ENCODE peak calls at places on chromosomes 12 and 14, in seven cellular contexts. H is trophoblast cell; S is A549; J is neuronal stem cell; Y is right cardiac atrium; Z is CD4-positive, alpha-beta memory T cell; B is lower lobe of right lung. P is an unnamed sample.

GRCh38 chr12:57110189-57111045 is 745 bp downstream of the STAT6 start:
- DNase-seq in H (peak; percentile 36), S (peak; percentile 64), J (no peak), Y (peak; percentile 73), Z (peak; percentile 66), B (peak; percentile 84), P (no peak)

GRCh38 chr14:61500046-61500445 is 178.7 kb downstream of the PRKCH start:
- DNase-seq in H (no peak), S (no peak), J (no peak), Y (no peak), Z (no peak), B (no peak), P (no peak)

GRCh38 chr12:52618866-52619265 is 507 bp upstream of the KRT73 start:
- DNase-seq in H (no peak), S (no peak), J (no peak), Y (no peak), Z (no peak), B (no peak), P (no peak)

GRCh38 chr12:2244013-2244861 is 191.4 kb downstream of the CACNA1C start:
- DNase-seq in H (peak; percentile 79), S (no peak), J (peak; percentile 62), Y (no peak), Z (no peak), B (no peak), P (no peak)

GRCh38 chr12:50922820-50923219 is 29.5 kb upstream of the HIGD1C start:
- DNase-seq in H (no peak), S (no peak), J (no peak), Y (no peak), Z (no peak), B (no peak), P (no peak)

GRCh38 chr12:132161796-132162507 is 17.7 kb downstream of the NOC4L start:
- DNase-seq in H (no peak), S (no peak), J (no peak), Y (peak; percentile 6), Z (no peak), B (no peak), P (no peak)

GRCh38 chr12:98883231-98883630 is 238.1 kb downstream of the APAF1 start:
- DNase-seq in H (no peak), S (no peak), J (no peak), Y (no peak), Z (no peak), B (no peak), P (no peak)

GRCh38 chr14:96574633-96575191 is 72.5 kb downstream of the PAPOLA start:
- DNase-seq in H (no peak), S (no peak), J (no peak), Y (peak; percentile 35), Z (no peak), B (no peak), P (peak; percentile 64)

GRCh38 chr14:67725171-67725570 is 23.5 kb downstream of the RDH12 start:
- DNase-seq in H (no peak), S (no peak), J (no peak), Y (no peak), Z (no peak), B (no peak), P (no peak)

GRCh38 chr12:119061208-119061796 is 80.0 kb downstream of the SRRM4 start:
- DNase-seq in H (peak; percentile 29), S (no peak), J (peak; percentile 80), Y (peak; percentile 66), Z (no peak), B (peak; percentile 69), P (peak; percentile 3)

GRCh38 chr12:79557690-79558315 is 133.0 kb downstream of the PAWR start:
- DNase-seq in H (no peak), S (no peak), J (no peak), Y (no peak), Z (no peak), B (no peak), P (no peak)

GRCh38 chr12:69428351-69429048 is 41.7 kb upstream of the FRS2 start:
- DNase-seq in H (peak; percentile 88), S (no peak), J (no peak), Y (no peak), Z (no peak), B (no peak), P (no peak)

GRCh38 chr14:81831128-81831815 is 297.6 kb upstream of the SEL1L start:
- DNase-seq in H (no peak), S (no peak), J (no peak), Y (peak; percentile 73), Z (no peak), B (no peak), P (peak; percentile 10)

GRCh38 chr14:73492661-73493060 is 1.9 kb downstream of the RIOX1 start:
- DNase-seq in H (no peak), S (no peak), J (no peak), Y (no peak), Z (no peak), B (no peak), P (no peak)

GRCh38 chr12:29389295-29389919 is 8.4 kb upstream of the ERGIC2 start:
- DNase-seq in H (no peak), S (no peak), J (no peak), Y (no peak), Z (peak; percentile 18), B (no peak), P (no peak)

GRCh38 chr12:120199595-120200306 is 1.2 kb downstream of the RPLP0 start:
- DNase-seq in H (peak; percentile 51), S (no peak), J (no peak), Y (peak; percentile 44), Z (no peak), B (no peak), P (peak; percentile 44)

GRCh38 chr14:95876769-95877490 is at the start of gene TUNAR:
- DNase-seq in H (no peak), S (no peak), J (peak; percentile 32), Y (no peak), Z (no peak), B (no peak), P (no peak)

GRCh38 chr12:108701779-108702435 is 29.4 kb downstream of the CORO1C start:
- DNase-seq in H (peak; percentile 79), S (no peak), J (no peak), Y (no peak), Z (no peak), B (no peak), P (peak; percentile 43)

GRCh38 chr12:127191124-127191523 is 1075.8 kb upstream of the TMEM132C start:
- DNase-seq in H (no peak), S (no peak), J (no peak), Y (no peak), Z (no peak), B (no peak), P (peak; percentile 53)

GRCh38 chr12:89247541-89247942 is 104.8 kb downstream of the DUSP6 start:
- DNase-seq in H (no peak), S (no peak), J (no peak), Y (no peak), Z (no peak), B (no peak), P (no peak)

GRCh38 chr12:47705571-47706425 is at the start of gene RPAP3:
- DNase-seq in H (peak; percentile 99), S (peak; percentile 81), J (peak; percentile 84), Y (peak; percentile 98), Z (peak; percentile 94), B (peak; percentile 99), P (peak; percentile 78)

GRCh38 chr14:22841769-22842168 is 5.4 kb downstream of the MMP14 start:
- DNase-seq in H (no peak), S (no peak), J (no peak), Y (no peak), Z (no peak), B (peak; percentile 15), P (no peak)

GRCh38 chr12:104738841-104739642 is 219.0 kb downstream of the SLC41A2 start:
- DNase-seq in H (no peak), S (no peak), J (no peak), Y (no peak), Z (no peak), B (no peak), P (peak; percentile 6)

GRCh38 chr14:23115492-23115850 is 3.6 kb downstream of the CEBPE start:
- DNase-seq in H (no peak), S (no peak), J (no peak), Y (no peak), Z (no peak), B (no peak), P (peak; percentile 40)

GRCh38 chr12:129911437-129912049 is 7.7 kb upstream of the TMEM132D start:
- DNase-seq in H (no peak), S (peak; percentile 43), J (peak; percentile 43), Y (no peak), Z (no peak), B (peak; percentile 57), P (peak; percentile 6)

GRCh38 chr12:92696240-92696639 is 6.5 kb upstream of the PLEKHG7 start:
- DNase-seq in H (no peak), S (no peak), J (no peak), Y (peak; percentile 59), Z (no peak), B (peak; percentile 49), P (no peak)

GRCh38 chr14:77580477-77580876 is 36.0 kb downstream of the SPTLC2 start:
- DNase-seq in H (no peak), S (no peak), J (no peak), Y (no peak), Z (no peak), B (no peak), P (no peak)

GRCh38 chr12:42199007-42199406 is 39.0 kb downstream of the YAF2 start:
- DNase-seq in H (no peak), S (no peak), J (no peak), Y (no peak), Z (no peak), B (no peak), P (no peak)
- H3K27ac ChIP-seq in H (no peak overlapping the region), S (no peak overlapping the region), J (no peak overlapping the region), Y (no peak overlapping the region), Z (no peak overlapping the region), B (no peak overlapping the region), P (no peak overlapping the region)

GRCh38 chr12:91637789-91638624 is 455.4 kb upstream of the DCN start:
- DNase-seq in H (no peak), S (no peak), J (no peak), Y (no peak), Z (no peak), B (no peak), P (no peak)
- H3K4me1 ChIP-seq in H (no peaks in the 10 kb centered on the region), S (no peaks in the 10 kb centered on the region), J (no peaks in the 10 kb centered on the region), Y (no peaks in the 10 kb centered on the region), Z (no peaks in the 10 kb centered on the region), B (no peaks in the 10 kb centered on the region), P (no peaks in the 10 kb centered on the region)

DNA sequence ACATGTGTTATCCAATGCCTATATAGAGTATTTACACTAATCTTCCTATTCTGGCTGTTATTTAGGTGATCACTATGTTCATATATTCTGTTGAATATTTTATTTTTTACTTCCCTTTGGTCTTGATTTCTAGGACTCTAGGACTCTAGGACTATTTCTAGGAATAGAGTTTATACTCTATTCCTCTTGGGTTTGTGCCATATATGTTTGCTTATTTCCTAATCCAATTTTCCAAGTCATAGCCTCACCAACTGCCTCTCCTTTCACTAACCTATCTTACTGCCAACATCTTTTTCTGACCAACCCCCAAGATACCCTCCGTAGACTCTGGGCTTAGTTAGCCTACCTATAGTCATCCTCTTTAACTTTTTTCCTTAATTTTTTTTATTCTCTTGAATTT is 28.5 kb downstream of the ARF6 start:
- DNase-seq in H (no peak), S (no peak), J (no peak), Y (no peak), Z (no peak), B (no peak), P (no peak)
- H3K27ac ChIP-seq in H (no peak overlapping the region), S (peak overlapping the region; percentile 28), J (no peak overlapping the region), Y (no peak overlapping the region), Z (no peak overlapping the region), B (no peak overlapping the region), P (no peak overlapping the region)

DNA sequence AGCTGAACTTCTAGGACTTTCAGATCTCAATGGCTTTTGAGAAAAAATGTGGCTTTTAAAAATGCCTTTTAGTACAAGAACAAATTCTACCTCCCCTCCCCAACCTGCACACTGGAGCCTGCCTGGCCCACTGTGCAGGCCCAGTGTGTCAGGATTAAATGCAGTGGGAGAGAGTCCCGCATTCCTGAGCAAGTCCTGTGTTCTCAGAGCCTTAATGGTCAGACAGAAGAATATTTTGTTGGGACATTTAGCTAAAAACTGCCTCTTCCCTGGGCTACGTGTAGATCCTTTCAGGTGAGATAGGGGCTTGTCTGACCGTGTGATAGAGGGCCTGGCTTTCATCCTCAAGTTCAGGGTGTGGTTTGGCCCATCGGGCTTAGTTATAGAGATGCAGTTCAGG is 63.1 kb upstream of the ESRRB start:
- DNase-seq in H (no peak), S (no peak), J (no peak), Y (no peak), Z (no peak), B (no peak), P (no peak)
- H3K4me1 ChIP-seq in H (no peaks in the 10 kb centered on the region), S (no peaks in the 10 kb centered on the region), J (peaks cover 26% of the 10 kb centered on the region), Y (no peaks in the 10 kb centered on the region), Z (no peaks in the 10 kb centered on the region), B (no peaks in the 10 kb centered on the region), P (no peaks in the 10 kb centered on the region)

P was measured in foreskin keratinocyte.